ENCODE peak calls at places on chromosomes 4 and X, in four cellular contexts. One of them, this sample, is unnamed.

GRCh38 chr4:1069394-1069793 is 44.0 kb downstream of the RNF212 start:
- DNase-seq in fibroblast of lung: no peak
- DNase-seq in HepG2: no peak
- DNase-seq in transverse colon: no peak
- DNase-seq in this sample: no peak

GRCh38 chrX:130402211-130402684 is 461 bp downstream of the RBMX2 start:
- DNase-seq in transverse colon: no peak
- DNase-seq in HepG2: no peak
- DNase-seq in fibroblast of lung: no peak
- DNase-seq in this sample: no peak

GRCh38 chr4:154984148-154984547 is 203.1 kb downstream of the RBM46 start:
- DNase-seq in fibroblast of lung: no peak
- DNase-seq in HepG2: no peak
- DNase-seq in transverse colon: no peak
- DNase-seq in this sample: no peak

GRCh38 chr4:138189212-138189611 is 52.9 kb downstream of the SLC7A11 start:
- DNase-seq in HepG2: no peak
- DNase-seq in fibroblast of lung: no peak
- DNase-seq in transverse colon: no peak
- DNase-seq in this sample: no peak

GRCh38 chrX:13115457-13115856 is 71.0 kb upstream of the FAM9C start:
- DNase-seq in HepG2: no peak
- DNase-seq in fibroblast of lung: no peak
- DNase-seq in transverse colon: no peak
- DNase-seq in this sample: peak

GRCh38 chrX:118943102-118943501 is 31.3 kb upstream of the LONRF3 start:
- DNase-seq in transverse colon: no peak
- DNase-seq in fibroblast of lung: no peak
- DNase-seq in HepG2: no peak
- DNase-seq in this sample: no peak

GRCh38 chr4:39637572-39638357 is 900 bp downstream of the SMIM14 start:
- DNase-seq in fibroblast of lung: peak
- DNase-seq in transverse colon: peak
- DNase-seq in HepG2: peak
- DNase-seq in this sample: peak

GRCh38 chr4:116401293-116401692 is 684.1 kb downstream of the TRAM1L1 start:
- DNase-seq in transverse colon: no peak
- DNase-seq in fibroblast of lung: no peak
- DNase-seq in HepG2: no peak
- DNase-seq in this sample: no peak

GRCh38 chr4:101279377-101279871 is 67.9 kb downstream of the PPP3CA start:
- DNase-seq in fibroblast of lung: peak
- DNase-seq in transverse colon: no peak
- DNase-seq in HepG2: no peak
- DNase-seq in this sample: no peak

GRCh38 chrX:78708171-78708570 is 39.3 kb upstream of the LPAR4 start:
- DNase-seq in fibroblast of lung: peak
- DNase-seq in HepG2: peak
- DNase-seq in transverse colon: peak
- DNase-seq in this sample: no peak

GRCh38 chr4:168710353-168710946 is 213.6 kb downstream of the PALLD start:
- DNase-seq in transverse colon: peak
- DNase-seq in HepG2: peak
- DNase-seq in fibroblast of lung: peak
- DNase-seq in this sample: peak

GRCh38 chrX:18886005-18886343 is 97.9 kb downstream of the PHKA2 start:
- DNase-seq in fibroblast of lung: no peak
- DNase-seq in HepG2: no peak
- DNase-seq in transverse colon: no peak
- DNase-seq in this sample: no peak
- H3K27ac ChIP-seq in fibroblast of lung: no peak
- H3K27ac ChIP-seq in HepG2: no peak
- H3K27ac ChIP-seq in transverse colon: peak
- H3K27ac ChIP-seq in this sample: peak

DNA sequence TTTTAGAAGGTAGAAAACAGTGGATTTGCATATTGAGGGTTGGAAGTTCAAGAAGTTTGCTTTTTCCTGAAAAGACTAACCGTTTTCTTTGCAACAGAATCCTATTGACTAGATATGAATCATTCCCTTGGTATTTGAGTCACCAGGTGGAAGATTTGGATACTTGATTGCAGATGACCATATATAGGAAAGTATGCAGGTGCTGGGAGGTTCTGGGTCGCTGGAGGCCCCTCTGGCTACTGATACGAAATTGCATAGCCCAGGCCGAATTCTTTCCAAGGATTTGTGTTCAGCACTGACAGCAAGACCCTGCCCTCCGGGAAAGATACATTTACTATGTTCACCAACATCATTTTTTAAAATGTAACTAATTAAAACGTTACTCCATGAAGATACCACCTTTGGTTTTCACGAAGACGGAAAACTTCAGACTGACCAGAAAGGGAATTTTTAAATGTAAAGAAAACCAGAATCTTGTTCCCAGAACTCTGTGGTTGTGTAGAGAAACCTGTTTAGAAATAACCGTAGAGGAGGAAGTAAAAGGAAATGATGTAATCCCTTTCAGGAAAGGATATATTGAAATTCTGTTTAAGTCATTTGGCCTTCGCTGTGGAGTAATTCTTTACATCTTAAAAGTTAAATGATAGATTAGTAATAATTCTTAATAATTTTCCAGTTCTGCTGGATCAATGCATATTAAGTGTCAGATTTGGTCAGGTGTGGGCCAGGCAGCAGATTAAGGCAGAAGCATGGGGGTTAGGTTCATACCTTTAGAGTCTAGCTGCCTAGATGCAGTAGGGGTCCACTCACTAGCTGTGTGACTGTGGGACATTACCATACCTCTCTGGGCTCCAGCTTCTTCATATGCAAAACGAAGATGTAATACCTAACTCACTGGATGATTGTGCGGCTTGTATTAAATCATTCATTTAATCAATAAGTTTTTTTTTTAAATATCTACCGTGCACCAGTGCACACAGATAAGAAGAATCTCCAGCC is 1.1 kb downstream of the ANXA3 start:
- DNase-seq in transverse colon: no peak
- DNase-seq in HepG2: peak
- DNase-seq in fibroblast of lung: no peak
- DNase-seq in this sample: no peak
- H3K4me3 ChIP-seq in transverse colon: peak
- H3K4me3 ChIP-seq in HepG2: peak
- H3K4me3 ChIP-seq in fibroblast of lung: no peak
- H3K4me3 ChIP-seq in this sample: no peak

GRCh38 chrX:153490217-153490616 is 4.6 kb upstream of the BGN start:
- DNase-seq in fibroblast of lung: no peak
- DNase-seq in transverse colon: no peak
- DNase-seq in HepG2: no peak
- DNase-seq in this sample: no peak
- H3K27ac ChIP-seq in fibroblast of lung: no peak
- H3K27ac ChIP-seq in transverse colon: no peak
- H3K27ac ChIP-seq in HepG2: no peak
- H3K27ac ChIP-seq in this sample: no peak

GRCh38 chr4:6659897-6660296 is 19.4 kb downstream of the MRFAP1 start:
- DNase-seq in transverse colon: no peak
- DNase-seq in fibroblast of lung: no peak
- DNase-seq in HepG2: no peak
- DNase-seq in this sample: no peak

GRCh38 chr4:6657242-6658203 is 17.0 kb downstream of the MRFAP1 start:
- DNase-seq in HepG2: no peak
- DNase-seq in transverse colon: no peak
- DNase-seq in fibroblast of lung: no peak
- DNase-seq in this sample: no peak

GRCh38 chr4:6658204-6658585 is 17.7 kb downstream of the MRFAP1 start:
- DNase-seq in HepG2: no peak
- DNase-seq in transverse colon: no peak
- DNase-seq in fibroblast of lung: no peak
- DNase-seq in this sample: no peak

GRCh38 chr4:6660430-6660829 is 19.9 kb downstream of the MRFAP1 start:
- DNase-seq in HepG2: no peak
- DNase-seq in transverse colon: no peak
- DNase-seq in fibroblast of lung: no peak
- DNase-seq in this sample: no peak

GRCh38 chr4:6658635-6659075 is 18.2 kb downstream of the MRFAP1 start:
- DNase-seq in fibroblast of lung: peak
- DNase-seq in HepG2: no peak
- DNase-seq in transverse colon: peak
- DNase-seq in this sample: peak
- H3K4me3 ChIP-seq in fibroblast of lung: peak
- H3K4me3 ChIP-seq in HepG2: no peak
- H3K4me3 ChIP-seq in transverse colon: peak
- H3K4me3 ChIP-seq in this sample: no peak

DNA sequence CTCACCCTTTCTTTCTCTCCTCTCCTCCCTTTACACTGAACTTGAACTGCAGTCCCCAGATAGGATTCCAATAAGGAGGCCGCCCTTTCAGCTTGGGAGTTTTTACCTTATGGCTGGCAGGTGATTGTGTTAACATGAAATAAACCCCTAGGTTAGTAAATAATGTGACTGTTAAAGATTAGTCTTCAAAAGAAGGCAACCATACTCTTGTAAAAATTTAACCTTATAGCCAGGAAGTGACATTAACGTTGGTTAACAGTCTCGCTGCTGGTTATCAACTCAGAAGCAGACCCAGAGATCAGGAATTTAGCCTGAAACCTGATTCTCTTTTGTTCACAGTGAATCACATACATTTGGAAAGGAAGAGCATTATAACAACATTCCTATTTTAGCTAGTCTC is 15.2 kb downstream of the FHDC1 start:
- DNase-seq in transverse colon: no peak
- DNase-seq in HepG2: peak
- DNase-seq in fibroblast of lung: no peak
- DNase-seq in this sample: peak
- H3K27ac ChIP-seq in transverse colon: peak
- H3K27ac ChIP-seq in HepG2: no peak
- H3K27ac ChIP-seq in fibroblast of lung: no peak
- H3K27ac ChIP-seq in this sample: no peak

DNA sequence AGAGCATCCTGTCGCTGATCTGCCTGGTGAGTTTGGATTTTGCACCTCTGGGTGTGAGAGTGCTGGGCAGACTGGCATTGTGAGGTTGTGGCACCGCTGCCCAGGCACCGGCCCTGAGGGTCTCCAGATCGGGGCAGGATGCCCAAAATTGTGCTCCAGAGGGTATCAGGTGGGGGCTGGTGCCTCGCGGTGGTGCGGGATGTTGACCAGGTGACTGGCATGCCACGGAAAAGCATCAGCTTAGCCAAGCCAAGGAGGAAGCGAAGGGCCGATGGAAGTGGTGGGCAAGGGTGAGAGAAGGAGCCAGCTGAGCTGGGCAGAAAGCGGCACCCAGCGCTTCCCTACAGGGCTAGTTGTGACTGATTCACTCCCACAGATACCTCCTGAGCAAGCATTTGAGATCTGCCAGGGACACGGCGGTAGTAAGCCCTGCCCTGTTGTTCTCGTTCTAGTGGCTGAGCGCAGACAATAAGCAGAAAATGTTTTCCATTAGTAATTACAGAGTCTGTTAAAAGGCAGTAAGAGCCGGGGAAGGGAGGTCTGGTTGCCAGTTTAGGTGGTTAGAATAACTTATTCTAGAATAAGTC is 809 bp downstream of the ZFP92 start:
- DNase-seq in fibroblast of lung: no peak
- DNase-seq in transverse colon: no peak
- DNase-seq in HepG2: no peak
- DNase-seq in this sample: no peak
- H3K4me3 ChIP-seq in fibroblast of lung: peak
- H3K4me3 ChIP-seq in transverse colon: peak
- H3K4me3 ChIP-seq in HepG2: no peak
- H3K4me3 ChIP-seq in this sample: no peak

GRCh38 chr4:75599647-75600046 is 30.7 kb downstream of the CDKL2 start:
- DNase-seq in fibroblast of lung: no peak
- DNase-seq in transverse colon: no peak
- DNase-seq in HepG2: no peak
- DNase-seq in this sample: no peak
- H3K27ac ChIP-seq in fibroblast of lung: no peak
- H3K27ac ChIP-seq in transverse colon: no peak
- H3K27ac ChIP-seq in HepG2: no peak
- H3K27ac ChIP-seq in this sample: no peak

GRCh38 chrX:115525486-115525885 is 35.5 kb upstream of the PLS3 start:
- DNase-seq in fibroblast of lung: no peak
- DNase-seq in HepG2: no peak
- DNase-seq in transverse colon: no peak
- DNase-seq in this sample: no peak
- H3K4me3 ChIP-seq in fibroblast of lung: no peak
- H3K4me3 ChIP-seq in HepG2: no peak
- H3K4me3 ChIP-seq in transverse colon: no peak
- H3K4me3 ChIP-seq in this sample: no peak